ENCODE peak calls at places on chromosomes 12 and 14, in ten cellular contexts. One of them, this sample, is unnamed.

GRCh38 chr12:25054783-25055144 is 105.9 kb upstream of the BCAT1 start:
- DNase-seq in A673: no peak
- DNase-seq in A549: no peak
- DNase-seq in K562: peak; percentile 23
- DNase-seq in fibroblast of mammary gland: no peak
- DNase-seq in fibroblast of pulmonary artery: no peak
- DNase-seq in lower leg skin: no peak
- DNase-seq in transverse colon: no peak
- DNase-seq in mucosa of descending colon: no peak
- DNase-seq in HFFc6: no peak
- DNase-seq in this sample: no peak

GRCh38 chr12:120100630-120101029 is 15.9 kb downstream of the RAB35 start:
- DNase-seq in A673: no peak
- DNase-seq in A549: no peak
- DNase-seq in K562: no peak
- DNase-seq in fibroblast of mammary gland: peak; percentile 75
- DNase-seq in fibroblast of pulmonary artery: peak; percentile 68
- DNase-seq in lower leg skin: no peak
- DNase-seq in transverse colon: peak; percentile 46
- DNase-seq in mucosa of descending colon: no peak
- DNase-seq in HFFc6: no peak
- DNase-seq in this sample: no peak

GRCh38 chr14:56805992-56806737 is 4.1 kb downstream of the OTX2 start:
- DNase-seq in A673: no peak
- DNase-seq in A549: no peak
- DNase-seq in K562: no peak
- DNase-seq in fibroblast of mammary gland: no peak
- DNase-seq in fibroblast of pulmonary artery: no peak
- DNase-seq in lower leg skin: no peak
- DNase-seq in transverse colon: no peak
- DNase-seq in mucosa of descending colon: no peak
- DNase-seq in HFFc6: no peak
- DNase-seq in this sample: no peak

GRCh38 chr12:132524405-132524804 is 34.5 kb downstream of the FBRSL1 start:
- DNase-seq in A673: no peak
- DNase-seq in A549: peak; percentile 90
- DNase-seq in K562: no peak
- DNase-seq in fibroblast of mammary gland: peak; percentile 70
- DNase-seq in fibroblast of pulmonary artery: no peak
- DNase-seq in lower leg skin: peak; percentile 56
- DNase-seq in transverse colon: no peak
- DNase-seq in mucosa of descending colon: no peak
- DNase-seq in HFFc6: no peak
- DNase-seq in this sample: no peak

GRCh38 chr14:83173687-83174086 is 1640.0 kb upstream of the SEL1L start:
- DNase-seq in A673: no peak
- DNase-seq in A549: no peak
- DNase-seq in K562: no peak
- DNase-seq in fibroblast of mammary gland: no peak
- DNase-seq in fibroblast of pulmonary artery: no peak
- DNase-seq in lower leg skin: no peak
- DNase-seq in transverse colon: no peak
- DNase-seq in mucosa of descending colon: no peak
- DNase-seq in HFFc6: no peak
- DNase-seq in this sample: no peak

GRCh38 chr12:103824290-103824689 is 16.7 kb downstream of the NT5DC3 start:
- DNase-seq in A673: no peak
- DNase-seq in A549: no peak
- DNase-seq in K562: no peak
- DNase-seq in fibroblast of mammary gland: no peak
- DNase-seq in fibroblast of pulmonary artery: no peak
- DNase-seq in lower leg skin: no peak
- DNase-seq in transverse colon: peak; percentile 23
- DNase-seq in mucosa of descending colon: peak; percentile 60
- DNase-seq in HFFc6: no peak
- DNase-seq in this sample: no peak

GRCh38 chr12:130764475-130765185 is 48.5 kb upstream of the RIMBP2 start:
- DNase-seq in A673: peak; percentile 38
- DNase-seq in A549: peak; percentile 76
- DNase-seq in K562: peak; percentile 25
- DNase-seq in fibroblast of mammary gland: peak; percentile 57
- DNase-seq in fibroblast of pulmonary artery: peak; percentile 42
- DNase-seq in lower leg skin: no peak
- DNase-seq in transverse colon: no peak
- DNase-seq in mucosa of descending colon: no peak
- DNase-seq in HFFc6: peak; percentile 67
- DNase-seq in this sample: no peak

GRCh38 chr12:57334219-57334618 is 83.2 kb upstream of the STAC3 start:
- DNase-seq in A673: no peak
- DNase-seq in A549: no peak
- DNase-seq in K562: no peak
- DNase-seq in fibroblast of mammary gland: no peak
- DNase-seq in fibroblast of pulmonary artery: no peak
- DNase-seq in lower leg skin: no peak
- DNase-seq in transverse colon: no peak
- DNase-seq in mucosa of descending colon: no peak
- DNase-seq in HFFc6: no peak
- DNase-seq in this sample: no peak

GRCh38 chr14:24280797-24281460 is 9.5 kb upstream of the RABGGTA start:
- DNase-seq in A673: no peak
- DNase-seq in A549: no peak
- DNase-seq in K562: no peak
- DNase-seq in fibroblast of mammary gland: peak; percentile 34
- DNase-seq in fibroblast of pulmonary artery: peak; percentile 24
- DNase-seq in lower leg skin: no peak
- DNase-seq in transverse colon: no peak
- DNase-seq in mucosa of descending colon: no peak
- DNase-seq in HFFc6: no peak
- DNase-seq in this sample: no peak

GRCh38 chr14:51643137-51643536 is 8.6 kb upstream of the FRMD6 start:
- DNase-seq in A673: no peak
- DNase-seq in A549: no peak
- DNase-seq in K562: no peak
- DNase-seq in fibroblast of mammary gland: peak; percentile 89
- DNase-seq in fibroblast of pulmonary artery: no peak
- DNase-seq in lower leg skin: no peak
- DNase-seq in transverse colon: no peak
- DNase-seq in mucosa of descending colon: no peak
- DNase-seq in HFFc6: peak; percentile 95
- DNase-seq in this sample: no peak

GRCh38 chr14:62118871-62119270 is 356.7 kb downstream of the SNAPC1 start:
- DNase-seq in A673: no peak
- DNase-seq in A549: no peak
- DNase-seq in K562: no peak
- DNase-seq in fibroblast of mammary gland: no peak
- DNase-seq in fibroblast of pulmonary artery: no peak
- DNase-seq in lower leg skin: no peak
- DNase-seq in transverse colon: no peak
- DNase-seq in mucosa of descending colon: no peak
- DNase-seq in HFFc6: no peak
- DNase-seq in this sample: no peak

GRCh38 chr14:62117718-62118164 is 355.5 kb downstream of the SNAPC1 start:
- DNase-seq in A673: no peak
- DNase-seq in A549: no peak
- DNase-seq in K562: no peak
- DNase-seq in fibroblast of mammary gland: no peak
- DNase-seq in fibroblast of pulmonary artery: no peak
- DNase-seq in lower leg skin: no peak
- DNase-seq in transverse colon: no peak
- DNase-seq in mucosa of descending colon: no peak
- DNase-seq in HFFc6: no peak
- DNase-seq in this sample: no peak

GRCh38 chr14:62118461-62118860 is 356.2 kb downstream of the SNAPC1 start:
- DNase-seq in A673: no peak
- DNase-seq in A549: no peak
- DNase-seq in K562: no peak
- DNase-seq in fibroblast of mammary gland: no peak
- DNase-seq in fibroblast of pulmonary artery: no peak
- DNase-seq in lower leg skin: no peak
- DNase-seq in transverse colon: no peak
- DNase-seq in mucosa of descending colon: no peak
- DNase-seq in HFFc6: no peak
- DNase-seq in this sample: no peak

GRCh38 chr14:62117010-62117717 is 354.9 kb downstream of the SNAPC1 start:
- DNase-seq in A673: peak; percentile 91
- DNase-seq in A549: peak; percentile 14
- DNase-seq in K562: peak; percentile 2
- DNase-seq in fibroblast of mammary gland: peak; percentile 30
- DNase-seq in fibroblast of pulmonary artery: peak; percentile 60
- DNase-seq in lower leg skin: no peak
- DNase-seq in transverse colon: peak; percentile 48
- DNase-seq in mucosa of descending colon: peak; percentile 67
- DNase-seq in HFFc6: peak; percentile 70
- DNase-seq in this sample: peak; percentile 64
- TF ChIP-seq CTCF in A673: peak; percentile 62
- TF ChIP-seq CTCF in A549: no peak
- TF ChIP-seq CTCF in K562: no peak
- TF ChIP-seq CTCF in fibroblast of mammary gland: no peak
- TF ChIP-seq CTCF in fibroblast of pulmonary artery: peak; percentile 20
- TF ChIP-seq CTCF in lower leg skin: no peak
- TF ChIP-seq CTCF in transverse colon: no peak
- TF ChIP-seq CTCF in mucosa of descending colon: no peak
- TF ChIP-seq CTCF in HFFc6: peak; percentile 62
- TF ChIP-seq CTCF in this sample: no peak

DNA sequence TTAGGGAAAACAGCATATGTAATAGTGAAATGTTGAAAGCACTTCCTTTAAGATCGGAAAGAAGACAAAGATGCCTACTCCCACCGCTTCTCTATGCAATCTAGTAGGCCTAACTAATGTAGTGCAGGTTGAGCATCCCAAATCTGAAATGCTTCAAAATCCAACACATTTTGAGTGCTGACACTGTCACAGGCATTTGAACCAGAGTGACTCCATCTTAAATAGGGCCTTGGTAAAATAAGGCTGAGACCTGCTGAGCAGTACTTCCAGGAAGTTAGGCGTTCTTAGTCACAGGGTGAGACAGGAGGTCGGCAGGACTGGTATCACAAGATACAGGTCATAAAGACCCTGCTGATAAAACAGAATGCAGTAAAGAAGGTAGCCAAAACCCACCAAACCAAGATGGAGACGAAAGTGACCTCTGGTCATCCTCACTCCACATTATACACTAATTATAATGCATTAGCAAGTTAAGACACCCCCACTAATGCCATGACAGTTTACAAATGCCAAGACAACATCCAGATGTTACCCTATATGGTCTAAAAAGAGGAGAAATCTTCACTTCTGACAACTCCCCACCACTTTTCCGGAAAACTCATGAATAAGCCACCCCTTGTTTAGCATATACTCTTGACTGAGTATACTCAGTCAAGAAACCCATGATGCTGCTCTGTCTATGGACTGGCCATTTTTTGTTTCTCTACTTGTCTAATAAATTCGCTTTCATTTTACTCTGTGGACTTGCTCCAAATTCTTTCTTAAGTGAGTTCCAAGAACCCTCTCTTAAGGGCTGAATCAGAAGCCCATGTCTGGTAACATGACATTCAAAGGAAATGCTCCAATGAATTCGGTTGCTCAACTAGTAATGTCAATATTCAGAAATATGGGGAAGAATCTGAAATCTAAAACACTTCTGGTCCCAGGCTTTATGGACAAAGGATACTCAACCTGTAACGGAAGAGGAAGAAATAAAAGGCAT is 47.1 kb upstream of the MTERF2 start:
- DNase-seq in A673: no peak
- DNase-seq in A549: no peak
- DNase-seq in K562: peak; percentile 15
- DNase-seq in fibroblast of mammary gland: peak; percentile 37
- DNase-seq in fibroblast of pulmonary artery: peak; percentile 17
- DNase-seq in lower leg skin: no peak
- DNase-seq in transverse colon: no peak
- DNase-seq in mucosa of descending colon: no peak
- DNase-seq in HFFc6: no peak
- DNase-seq in this sample: no peak
- TF ChIP-seq CTCF in A673: no peak
- TF ChIP-seq CTCF in A549: no peak
- TF ChIP-seq CTCF in K562: no peak
- TF ChIP-seq CTCF in fibroblast of mammary gland: no peak
- TF ChIP-seq CTCF in fibroblast of pulmonary artery: no peak
- TF ChIP-seq CTCF in lower leg skin: no peak
- TF ChIP-seq CTCF in transverse colon: no peak
- TF ChIP-seq CTCF in mucosa of descending colon: no peak
- TF ChIP-seq CTCF in HFFc6: no peak
- TF ChIP-seq CTCF in this sample: no peak

DNA sequence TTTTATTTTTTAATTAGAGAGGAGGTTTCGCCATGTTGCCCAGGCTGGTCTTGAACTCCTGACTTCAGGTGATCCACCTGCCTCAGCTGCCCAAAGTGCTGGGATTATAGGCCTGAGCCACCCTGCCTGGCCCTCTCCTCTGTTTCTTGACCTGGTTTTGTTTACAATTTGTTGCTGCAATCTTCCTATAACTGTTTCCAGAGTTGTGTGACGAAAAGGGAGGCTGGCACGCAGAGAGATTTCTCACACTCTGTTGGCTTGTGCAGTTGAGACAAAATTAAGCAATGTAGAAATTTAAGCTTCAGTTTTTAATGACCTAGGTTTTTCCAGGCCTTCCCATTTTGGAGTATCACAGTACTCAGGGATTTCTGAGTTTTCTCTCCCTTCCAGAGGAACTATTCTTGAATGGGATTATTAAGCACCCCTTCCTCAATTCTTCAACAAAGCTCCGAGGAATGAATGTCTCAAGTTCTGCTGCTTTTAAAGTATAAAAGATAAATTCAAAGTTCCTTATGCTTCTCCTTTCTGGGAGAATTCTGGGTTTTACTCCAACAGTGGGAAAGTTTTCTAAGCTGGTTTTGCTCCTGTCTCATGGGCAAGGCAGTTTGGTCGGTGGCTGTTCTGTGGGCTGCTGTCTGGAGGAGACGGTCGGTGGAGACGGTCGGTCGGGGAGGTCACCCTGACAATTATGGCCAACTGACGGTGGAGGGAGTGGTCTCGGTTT is 20.4 kb upstream of the FOS start:
- DNase-seq in A673: no peak
- DNase-seq in A549: no peak
- DNase-seq in K562: no peak
- DNase-seq in fibroblast of mammary gland: peak; percentile 73
- DNase-seq in fibroblast of pulmonary artery: peak; percentile 82
- DNase-seq in lower leg skin: peak; percentile 86
- DNase-seq in transverse colon: peak; percentile 61
- DNase-seq in mucosa of descending colon: no peak
- DNase-seq in HFFc6: no peak
- DNase-seq in this sample: no peak
- TF ChIP-seq CTCF in A673: no peak
- TF ChIP-seq CTCF in A549: no peak
- TF ChIP-seq CTCF in K562: no peak
- TF ChIP-seq CTCF in fibroblast of mammary gland: no peak
- TF ChIP-seq CTCF in fibroblast of pulmonary artery: no peak
- TF ChIP-seq CTCF in lower leg skin: no peak
- TF ChIP-seq CTCF in transverse colon: no peak
- TF ChIP-seq CTCF in mucosa of descending colon: no peak
- TF ChIP-seq CTCF in HFFc6: no peak
- TF ChIP-seq CTCF in this sample: no peak

DNA sequence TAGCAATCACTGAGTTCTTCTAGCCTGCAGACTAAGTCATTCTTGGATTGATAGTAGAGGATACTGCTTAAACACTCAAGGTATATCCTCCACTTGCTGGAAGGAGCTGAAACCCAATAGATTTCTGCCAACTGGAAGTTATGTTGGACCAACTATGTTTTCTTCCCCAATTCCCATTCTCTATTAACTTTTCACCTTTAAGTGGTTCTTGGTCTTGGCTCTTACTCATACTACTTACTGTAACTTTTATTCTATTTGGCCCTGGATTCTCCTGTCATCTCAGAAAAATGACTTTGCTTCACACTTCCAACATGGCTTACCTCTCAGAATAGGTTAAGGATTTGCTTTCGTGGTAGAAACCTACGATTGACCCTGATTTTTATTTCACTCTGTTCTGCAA is 244.9 kb downstream of the ADAMTS20 start:
- DNase-seq in A673: no peak
- DNase-seq in A549: no peak
- DNase-seq in K562: no peak
- DNase-seq in fibroblast of mammary gland: no peak
- DNase-seq in fibroblast of pulmonary artery: no peak
- DNase-seq in lower leg skin: no peak
- DNase-seq in transverse colon: no peak
- DNase-seq in mucosa of descending colon: no peak
- DNase-seq in HFFc6: no peak
- DNase-seq in this sample: no peak
- TF ChIP-seq CTCF in A673: no peak
- TF ChIP-seq CTCF in A549: no peak
- TF ChIP-seq CTCF in K562: no peak
- TF ChIP-seq CTCF in fibroblast of mammary gland: no peak
- TF ChIP-seq CTCF in fibroblast of pulmonary artery: no peak
- TF ChIP-seq CTCF in lower leg skin: no peak
- TF ChIP-seq CTCF in transverse colon: no peak
- TF ChIP-seq CTCF in mucosa of descending colon: no peak
- TF ChIP-seq CTCF in HFFc6: no peak
- TF ChIP-seq CTCF in this sample: no peak